ENCODE peak calls at places on chromosomes 6 and 20, in ten cellular contexts. S is hypothalamus; Q is heart right ventricle; P is T-helper 9 cell; E is sciatic nerve; Z is activated CD4-positive, alpha-beta T cell treated with anti-CD3 and anti-CD28 coated beads, Interleukin-2, amount 50 U/mL, for 48 hours; W is caudate nucleus; B is Right ventricle myocardium superior; T is GM04504; A is aorta. F is an unnamed sample.

GRCh38 chr20:64049060-64049886 is at the start of gene SOX18:
- DNase-seq in S (no peak), Q (peak), P (no peak), E (no peak), Z (no peak), W (no peak), B (peak), T (no peak), A (no peak), F (peak)

GRCh38 chr6:157036245-157036681 is 259.1 kb downstream of the ARID1B start:
- DNase-seq in S (no peak), Q (no peak), P (no peak), E (no peak), Z (no peak), W (no peak), B (no peak), T (no peak), A (peak), F (no peak)

GRCh38 chr20:23235173-23236027 is 115.2 kb upstream of the NXT1 start:
- DNase-seq in S (no peak), Q (peak), P (peak), E (peak), Z (peak), W (no peak), B (peak), T (no peak), A (peak), F (peak)

GRCh38 chr6:37860226-37860839 is 40.8 kb downstream of the ZFAND3 start:
- DNase-seq in S (no peak), Q (no peak), P (no peak), E (no peak), Z (no peak), W (no peak), B (no peak), T (no peak), A (no peak), F (peak)

GRCh38 chr6:79627422-79627821 is 3.7 kb upstream of the SH3BGRL2 start:
- DNase-seq in S (no peak), Q (no peak), P (no peak), E (no peak), Z (no peak), W (no peak), B (no peak), T (no peak), A (no peak), F (no peak)

GRCh38 chr6:17035994-17036393 is 65.9 kb upstream of the STMND1 start:
- DNase-seq in S (no peak), Q (no peak), P (no peak), E (no peak), Z (no peak), W (no peak), B (no peak), T (no peak), A (no peak), F (no peak)

GRCh38 chr6:159056432-159056831 is 11.6 kb upstream of the TAGAP start:
- DNase-seq in S (no peak), Q (no peak), P (no peak), E (no peak), Z (no peak), W (no peak), B (no peak), T (no peak), A (no peak), F (peak)

GRCh38 chr6:14719273-14719672 is 526.6 kb upstream of the JARID2 start:
- DNase-seq in S (no peak), Q (no peak), P (no peak), E (no peak), Z (no peak), W (no peak), B (no peak), T (no peak), A (no peak), F (no peak)

F was measured in HEK293T.